ENCODE peak calls at places on chromosome 9, in four cellular contexts. One of them, this sample, is unnamed.

GRCh38 chr9:129757045-129757444 is 4.2 kb upstream of the PTGES start:
- DNase-seq in prostate gland: no peak
- DNase-seq in NCI-H1092: no peak
- DNase-seq in NCI-H748 treated with DMSO at 0.1 percent for 48 hours: no peak
- DNase-seq in this sample: no peak

GRCh38 chr9:38067611-38067891 is 1.5 kb downstream of the SHB start:
- DNase-seq in prostate gland: peak; percentile 20
- DNase-seq in NCI-H1092: no peak
- DNase-seq in NCI-H748 treated with DMSO at 0.1 percent for 48 hours: no peak
- DNase-seq in this sample: no peak

GRCh38 chr9:97806721-97807120 is 46.3 kb upstream of the FOXE1 start:
- DNase-seq in prostate gland: no peak
- DNase-seq in NCI-H1092: no peak
- DNase-seq in NCI-H748 treated with DMSO at 0.1 percent for 48 hours: no peak
- DNase-seq in this sample: no peak

GRCh38 chr9:123113185-123113584 is 79.7 kb downstream of the GPR21 start:
- DNase-seq in prostate gland: no peak
- DNase-seq in NCI-H1092: no peak
- DNase-seq in NCI-H748 treated with DMSO at 0.1 percent for 48 hours: no peak
- DNase-seq in this sample: no peak

GRCh38 chr9:19689324-19690087 is 99.3 kb downstream of the SLC24A2 start:
- DNase-seq in prostate gland: no peak
- DNase-seq in NCI-H1092: no peak
- DNase-seq in NCI-H748 treated with DMSO at 0.1 percent for 48 hours: no peak
- DNase-seq in this sample: no peak

GRCh38 chr9:133640580-133641395 is 4.6 kb downstream of the DBH start:
- DNase-seq in prostate gland: no peak
- DNase-seq in NCI-H1092: no peak
- DNase-seq in NCI-H748 treated with DMSO at 0.1 percent for 48 hours: no peak
- DNase-seq in this sample: no peak

GRCh38 chr9:38294561-38294960 is 97.9 kb upstream of the ALDH1B1 start:
- DNase-seq in prostate gland: no peak
- DNase-seq in NCI-H1092: no peak
- DNase-seq in NCI-H748 treated with DMSO at 0.1 percent for 48 hours: no peak
- DNase-seq in this sample: no peak

GRCh38 chr9:6632516-6633328 is 12.8 kb downstream of the GLDC start:
- DNase-seq in prostate gland: no peak
- DNase-seq in NCI-H1092: no peak
- DNase-seq in NCI-H748 treated with DMSO at 0.1 percent for 48 hours: no peak
- DNase-seq in this sample: no peak

GRCh38 chr9:27572918-27573698 is at the start of gene C9orf72:
- DNase-seq in prostate gland: peak; percentile 82
- DNase-seq in NCI-H1092: peak; percentile 78
- DNase-seq in NCI-H748 treated with DMSO at 0.1 percent for 48 hours: no peak
- DNase-seq in this sample: no peak

GRCh38 chr9:37511006-37511714 is 25.4 kb downstream of the POLR1E start:
- DNase-seq in prostate gland: no peak
- DNase-seq in NCI-H1092: no peak
- DNase-seq in NCI-H748 treated with DMSO at 0.1 percent for 48 hours: no peak
- DNase-seq in this sample: no peak

GRCh38 chr9:37187713-37188439 is 67.5 kb downstream of the ZCCHC7 start:
- DNase-seq in prostate gland: no peak
- DNase-seq in NCI-H1092: no peak
- DNase-seq in NCI-H748 treated with DMSO at 0.1 percent for 48 hours: no peak
- DNase-seq in this sample: no peak

GRCh38 chr9:114845373-114845772 is 39.5 kb upstream of the TNFSF15 start:
- DNase-seq in prostate gland: no peak
- DNase-seq in NCI-H1092: no peak
- DNase-seq in NCI-H748 treated with DMSO at 0.1 percent for 48 hours: no peak
- DNase-seq in this sample: no peak

GRCh38 chr9:91549177-91549576 is 125.5 kb upstream of the NFIL3 start:
- DNase-seq in prostate gland: no peak
- DNase-seq in NCI-H1092: no peak
- DNase-seq in NCI-H748 treated with DMSO at 0.1 percent for 48 hours: no peak
- DNase-seq in this sample: no peak